ENCODE peak calls at places on chromosome 3, in four cellular contexts. One of them, this sample, is unnamed.

GRCh38 chr3:143315766-143316165 is 196.2 kb downstream of the CHST2 start:
- DNase-seq in body of pancreas: no peak
- DNase-seq in erythroblast: no peak
- DNase-seq in tibial nerve: no peak
- DNase-seq in this sample: no peak

GRCh38 chr3:134795776-134796312 is 784 bp downstream of the EPHB1 start:
- DNase-seq in body of pancreas: no peak
- DNase-seq in tibial nerve: no peak
- DNase-seq in erythroblast: no peak
- DNase-seq in this sample: peak; percentile 40

GRCh38 chr3:101138817-101139216 is 145.6 kb upstream of the ABI3BP start:
- DNase-seq in body of pancreas: no peak
- DNase-seq in erythroblast: no peak
- DNase-seq in tibial nerve: no peak
- DNase-seq in this sample: no peak

GRCh38 chr3:93843981-93844380 is 129.7 kb downstream of the PROS1 start:
- DNase-seq in erythroblast: no peak
- DNase-seq in tibial nerve: no peak
- DNase-seq in body of pancreas: no peak
- DNase-seq in this sample: no peak

GRCh38 chr3:26931891-26932290 is 309.3 kb downstream of the LRRC3B start:
- DNase-seq in body of pancreas: no peak
- DNase-seq in erythroblast: no peak
- DNase-seq in tibial nerve: no peak
- DNase-seq in this sample: no peak

GRCh38 chr3:50068134-50068533 is 20.6 kb upstream of the RBM5 start:
- DNase-seq in erythroblast: no peak
- DNase-seq in body of pancreas: no peak
- DNase-seq in tibial nerve: no peak
- DNase-seq in this sample: no peak

GRCh38 chr3:66303556-66303955 is 82.8 kb downstream of the SLC25A26 start:
- DNase-seq in body of pancreas: no peak
- DNase-seq in erythroblast: no peak
- DNase-seq in tibial nerve: no peak
- DNase-seq in this sample: no peak

GRCh38 chr3:178304758-178305157 is 231.5 kb upstream of the KCNMB2 start:
- DNase-seq in tibial nerve: no peak
- DNase-seq in body of pancreas: no peak
- DNase-seq in erythroblast: no peak
- DNase-seq in this sample: no peak

GRCh38 chr3:173225351-173225750 is 84.3 kb upstream of the SPATA16 start:
- DNase-seq in tibial nerve: no peak
- DNase-seq in erythroblast: no peak
- DNase-seq in body of pancreas: no peak
- DNase-seq in this sample: no peak

GRCh38 chr3:45790611-45791010 is 5.7 kb downstream of the SLC6A20 start:
- DNase-seq in tibial nerve: no peak
- DNase-seq in body of pancreas: no peak
- DNase-seq in erythroblast: no peak
- DNase-seq in this sample: no peak

GRCh38 chr3:38364721-38365400 is 18.3 kb downstream of the XYLB start:
- DNase-seq in tibial nerve: no peak
- DNase-seq in erythroblast: no peak
- DNase-seq in body of pancreas: peak; percentile 54
- DNase-seq in this sample: no peak

GRCh38 chr3:142211034-142211433 is 14.4 kb downstream of the GK5 start:
- DNase-seq in erythroblast: peak; percentile 30
- DNase-seq in body of pancreas: no peak
- DNase-seq in tibial nerve: no peak
- DNase-seq in this sample: no peak

GRCh38 chr3:172658344-172659245 is 52.3 kb downstream of the NCEH1 start:
- DNase-seq in tibial nerve: no peak
- DNase-seq in body of pancreas: peak; percentile 34
- DNase-seq in erythroblast: no peak
- DNase-seq in this sample: no peak

GRCh38 chr3:181797431-181797830 is 85.7 kb downstream of the SOX2 start:
- DNase-seq in body of pancreas: no peak
- DNase-seq in tibial nerve: no peak
- DNase-seq in erythroblast: no peak
- DNase-seq in this sample: no peak

GRCh38 chr3:111797035-111797717 is 61.9 kb upstream of the PHLDB2 start:
- DNase-seq in erythroblast: no peak
- DNase-seq in body of pancreas: no peak
- DNase-seq in tibial nerve: no peak
- DNase-seq in this sample: no peak

GRCh38 chr3:147793841-147794240 is 384.7 kb downstream of the ZIC1 start:
- DNase-seq in tibial nerve: no peak
- DNase-seq in body of pancreas: no peak
- DNase-seq in erythroblast: no peak
- DNase-seq in this sample: no peak

GRCh38 chr3:167084566-167084965 is 295.5 kb downstream of the ZBBX start:
- DNase-seq in body of pancreas: no peak
- DNase-seq in erythroblast: no peak
- DNase-seq in tibial nerve: no peak
- DNase-seq in this sample: no peak

GRCh38 chr3:107954845-107955244 is 136.0 kb downstream of the CD47 start:
- DNase-seq in body of pancreas: no peak
- DNase-seq in tibial nerve: no peak
- DNase-seq in erythroblast: no peak
- DNase-seq in this sample: no peak

GRCh38 chr3:1183320-1184048 is 90.7 kb downstream of the CNTN6 start:
- DNase-seq in erythroblast: no peak
- DNase-seq in body of pancreas: no peak
- DNase-seq in tibial nerve: no peak
- DNase-seq in this sample: no peak

GRCh38 chr3:53820756-53821580 is 25.3 kb downstream of the CHDH start:
- DNase-seq in body of pancreas: no peak
- DNase-seq in erythroblast: no peak
- DNase-seq in tibial nerve: no peak
- DNase-seq in this sample: no peak

GRCh38 chr3:144221771-144222170 is 250.1 kb downstream of the DIPK2A start:
- DNase-seq in erythroblast: no peak
- DNase-seq in tibial nerve: no peak
- DNase-seq in body of pancreas: no peak
- DNase-seq in this sample: no peak

GRCh38 chr3:142536519-142536918 is 42.0 kb downstream of the ATR start:
- DNase-seq in erythroblast: no peak
- DNase-seq in body of pancreas: no peak
- DNase-seq in tibial nerve: no peak
- DNase-seq in this sample: no peak

GRCh38 chr3:151460774-151461450 is at the start of gene IGSF10:
- DNase-seq in body of pancreas: peak; percentile 46
- DNase-seq in erythroblast: no peak
- DNase-seq in tibial nerve: no peak
- DNase-seq in this sample: peak; percentile 57

GRCh38 chr3:159733194-159733860 is 255.3 kb upstream of the IL12A start:
- DNase-seq in tibial nerve: no peak
- DNase-seq in body of pancreas: no peak
- DNase-seq in erythroblast: no peak
- DNase-seq in this sample: no peak

GRCh38 chr3:106457278-106458210 is 588.7 kb upstream of the CBLB start:
- DNase-seq in tibial nerve: peak; percentile 36
- DNase-seq in body of pancreas: peak; percentile 6
- DNase-seq in erythroblast: peak; percentile 71
- DNase-seq in this sample: no peak

GRCh38 chr3:178206554-178206953 is 329.7 kb upstream of the KCNMB2 start:
- DNase-seq in erythroblast: no peak
- DNase-seq in tibial nerve: no peak
- DNase-seq in body of pancreas: no peak
- DNase-seq in this sample: no peak

GRCh38 chr3:12471228-12471627 is 13.1 kb upstream of the TSEN2 start:
- DNase-seq in tibial nerve: no peak
- DNase-seq in body of pancreas: no peak
- DNase-seq in erythroblast: no peak
- DNase-seq in this sample: no peak

GRCh38 chr3:12734960-12735359 is 24.1 kb downstream of the TMEM40 start:
- DNase-seq in erythroblast: no peak
- DNase-seq in body of pancreas: no peak
- DNase-seq in tibial nerve: no peak
- DNase-seq in this sample: no peak

GRCh38 chr3:79012946-79013362 is 754.8 kb downstream of the ROBO1 start:
- DNase-seq in tibial nerve: no peak
- DNase-seq in erythroblast: no peak
- DNase-seq in body of pancreas: no peak
- DNase-seq in this sample: no peak

GRCh38 chr3:170707899-170708298 is 122.0 kb upstream of the SLC7A14 start:
- DNase-seq in erythroblast: no peak
- DNase-seq in body of pancreas: no peak
- DNase-seq in tibial nerve: no peak
- DNase-seq in this sample: no peak

GRCh38 chr3:10047876-10048275 is 21.6 kb downstream of the FANCD2 start:
- DNase-seq in tibial nerve: no peak
- DNase-seq in erythroblast: no peak
- DNase-seq in body of pancreas: no peak
- DNase-seq in this sample: no peak

GRCh38 chr3:47020311-47020710 is 40.8 kb downstream of the NBEAL2 start:
- DNase-seq in body of pancreas: no peak
- DNase-seq in erythroblast: no peak
- DNase-seq in tibial nerve: no peak
- DNase-seq in this sample: no peak

GRCh38 chr3:144128117-144128892 is 156.7 kb downstream of the DIPK2A start:
- DNase-seq in erythroblast: no peak
- DNase-seq in body of pancreas: no peak
- DNase-seq in tibial nerve: no peak
- DNase-seq in this sample: no peak

GRCh38 chr3:104909721-104910120 is 457.0 kb upstream of the ALCAM start:
- DNase-seq in body of pancreas: no peak
- DNase-seq in erythroblast: no peak
- DNase-seq in tibial nerve: no peak
- DNase-seq in this sample: no peak

DNA sequence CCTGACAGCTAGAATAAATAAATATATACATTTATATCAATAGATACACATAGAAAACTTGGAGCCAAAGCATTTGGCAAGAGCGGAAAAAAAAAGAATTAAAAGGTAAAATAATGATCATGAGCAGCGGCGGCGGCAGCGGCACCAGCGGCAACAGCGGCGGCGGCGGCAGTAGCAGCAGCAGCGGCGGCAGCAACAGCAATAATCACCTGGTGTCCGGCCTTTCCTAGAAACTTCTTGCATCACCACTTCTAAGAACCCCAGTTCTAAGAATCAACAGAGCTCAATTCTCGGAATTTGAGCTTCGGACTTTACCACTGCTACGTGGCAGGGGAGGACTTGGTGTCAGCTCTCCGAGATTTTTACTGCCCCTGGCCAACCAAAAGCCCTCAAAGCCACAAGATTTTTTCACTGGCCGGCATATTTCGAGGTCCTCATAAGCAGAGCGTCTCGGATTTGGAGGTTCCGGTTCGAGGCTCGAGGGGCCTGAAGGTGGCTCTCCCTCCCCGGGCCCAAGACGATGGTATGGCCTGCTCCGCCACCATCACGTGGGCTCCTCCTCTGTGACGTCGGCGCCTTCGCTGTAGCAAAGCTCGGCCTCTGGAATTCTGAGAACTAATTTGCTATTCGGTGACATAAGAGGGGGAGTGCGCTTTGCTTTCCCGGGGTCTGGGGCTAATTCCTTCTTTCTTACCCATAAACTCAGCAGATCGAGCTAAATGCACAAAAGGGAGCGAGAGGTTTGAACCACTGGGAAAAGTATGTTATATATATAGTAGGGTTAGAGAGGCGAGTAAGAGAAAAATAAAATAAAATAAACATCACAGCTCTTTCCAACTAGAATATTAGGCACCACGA is at the start of gene BCL6:
- DNase-seq in erythroblast: peak; percentile 97
- DNase-seq in tibial nerve: peak; percentile 89
- DNase-seq in body of pancreas: peak; percentile 94
- DNase-seq in this sample: peak; percentile 95
- TF ChIP-seq POLR2A in erythroblast: peak; percentile 84
- TF ChIP-seq POLR2A in tibial nerve: peak; percentile 98
- TF ChIP-seq POLR2A in body of pancreas: peak; percentile 99
- TF ChIP-seq POLR2A in this sample: peak; percentile 93

GRCh38 chr3:149472393-149472792 is 2.1 kb upstream of the TM4SF4 start:
- DNase-seq in erythroblast: no peak
- DNase-seq in tibial nerve: no peak
- DNase-seq in body of pancreas: no peak
- DNase-seq in this sample: no peak

GRCh38 chr3:149473314-149473990 is 1.0 kb upstream of the TM4SF4 start:
- DNase-seq in tibial nerve: no peak
- DNase-seq in body of pancreas: peak; percentile 75
- DNase-seq in erythroblast: no peak
- DNase-seq in this sample: peak; percentile 57

GRCh38 chr3:149476135-149476684 is 1.7 kb downstream of the TM4SF4 start:
- DNase-seq in body of pancreas: no peak
- DNase-seq in erythroblast: no peak
- DNase-seq in tibial nerve: no peak
- DNase-seq in this sample: no peak

GRCh38 chr3:149475451-149476060 is 1.1 kb downstream of the TM4SF4 start:
- DNase-seq in body of pancreas: no peak
- DNase-seq in tibial nerve: no peak
- DNase-seq in erythroblast: no peak
- DNase-seq in this sample: no peak

GRCh38 chr3:149473991-149474819 is at the start of gene TM4SF4:
- DNase-seq in tibial nerve: no peak
- DNase-seq in body of pancreas: no peak
- DNase-seq in erythroblast: no peak
- DNase-seq in this sample: no peak
- TF ChIP-seq POLR2A in tibial nerve: no peak
- TF ChIP-seq POLR2A in body of pancreas: peak; percentile 8
- TF ChIP-seq POLR2A in erythroblast: no peak
- TF ChIP-seq POLR2A in this sample: no peak

GRCh38 chr3:44455318-44455717 is 22.2 kb downstream of the ZNF445 start:
- DNase-seq in erythroblast: no peak
- DNase-seq in body of pancreas: no peak
- DNase-seq in tibial nerve: no peak
- DNase-seq in this sample: no peak

GRCh38 chr3:44454258-44454657 is 23.2 kb downstream of the ZNF445 start:
- DNase-seq in tibial nerve: no peak
- DNase-seq in erythroblast: no peak
- DNase-seq in body of pancreas: no peak
- DNase-seq in this sample: no peak
- TF ChIP-seq POLR2A in tibial nerve: no peak
- TF ChIP-seq POLR2A in erythroblast: no peak
- TF ChIP-seq POLR2A in body of pancreas: no peak
- TF ChIP-seq POLR2A in this sample: no peak

DNA sequence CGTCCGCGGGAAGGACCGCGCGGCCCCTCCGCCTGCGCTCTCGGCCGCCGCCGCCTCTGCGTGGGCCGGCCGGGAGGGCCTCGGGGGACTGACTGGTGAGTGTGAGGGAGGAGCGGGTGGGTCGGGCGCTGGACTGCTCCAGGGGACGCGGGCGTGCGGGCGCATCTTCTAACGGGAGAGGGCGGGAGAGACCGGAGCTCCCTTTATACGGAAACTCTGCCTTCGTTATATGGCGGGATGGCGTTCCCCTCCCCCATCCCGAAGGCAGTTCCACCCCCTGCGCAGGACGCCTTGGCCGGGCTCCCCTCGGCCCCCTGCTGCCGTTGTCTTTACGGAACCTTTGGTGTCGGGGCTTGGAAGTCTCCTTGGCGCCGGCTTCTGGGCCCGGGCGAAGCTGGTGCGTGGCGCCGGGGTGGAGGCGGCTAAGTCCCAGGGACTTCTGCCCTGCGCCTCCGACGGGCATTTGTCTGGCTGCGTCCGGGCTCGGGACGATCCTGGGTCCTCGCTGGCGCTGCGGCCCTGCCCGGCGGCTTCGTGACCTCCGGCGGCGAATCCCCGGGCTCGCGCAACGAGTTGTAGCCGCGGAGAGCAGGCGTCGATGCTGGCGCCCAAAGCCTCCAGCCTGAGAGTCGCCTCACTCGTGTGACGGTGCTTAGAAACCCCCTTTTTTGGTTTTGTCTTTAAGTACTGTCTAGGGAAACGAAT is 518 bp downstream of the ZNF639 start:
- DNase-seq in erythroblast: peak; percentile 80
- DNase-seq in body of pancreas: peak; percentile 71
- DNase-seq in tibial nerve: peak; percentile 65
- DNase-seq in this sample: peak; percentile 75
- TF ChIP-seq POLR2A in erythroblast: no peak
- TF ChIP-seq POLR2A in body of pancreas: peak; percentile 50
- TF ChIP-seq POLR2A in tibial nerve: no peak
- TF ChIP-seq POLR2A in this sample: no peak

This sample was measured in ovary.